ENCODE peak calls at places on chromosomes 2 and 18, in ten cellular contexts. A, D, O, C, Z, Y, S, K, Q and H are unnamed samples.

GRCh38 chr2:199914372-199914958 is 3.4 kb downstream of the C2orf69 start:
- DNase-seq in D (no peak), Z (no peak), S (no peak), K (no peak), Q (no peak), A (no peak), O (no peak), Y (no peak), C (no peak), H (no peak)

GRCh38 chr2:84906900-84907714 is 1.7 kb downstream of the TMSB10 start:
- DNase-seq in A (peak; percentile 71), K (peak; percentile 4), S (no peak), D (peak; percentile 91), O (no peak), Z (no peak), Y (peak; percentile 80), Q (peak; percentile 77), C (peak; percentile 74), H (peak; percentile 64)

GRCh38 chr2:33042226-33042625 is 95.5 kb downstream of the LTBP1 start:
- DNase-seq in O (no peak), C (no peak), A (no peak), D (no peak), Q (no peak), S (no peak), Z (no peak), K (no peak), Y (no peak), H (no peak)

GRCh38 chr18:34978953-34979608 is 62.1 kb upstream of the MAPRE2 start:
- DNase-seq in K (peak; percentile 52), S (peak; percentile 72), Z (peak; percentile 78), C (peak; percentile 1), O (peak; percentile 70), Y (peak; percentile 98), A (peak; percentile 44), D (peak; percentile 97), Q (peak; percentile 74), H (peak; percentile 64)

GRCh38 chr18:21112543-21113105 is 1.0 kb upstream of the ROCK1 start:
- DNase-seq in S (no peak), D (peak; percentile 76), Y (no peak), A (no peak), Z (no peak), O (no peak), K (no peak), C (no peak), Q (no peak), H (no peak)

GRCh38 chr2:38125830-38126229 is 49.9 kb upstream of the CYP1B1 start:
- DNase-seq in O (no peak), D (no peak), Q (no peak), Y (no peak), C (no peak), Z (no peak), A (no peak), S (no peak), K (no peak), H (no peak)

GRCh38 chr2:163732718-163733117 is 3.1 kb downstream of the FIGN start:
- DNase-seq in Z (no peak), D (peak; percentile 45), K (no peak), O (no peak), Q (no peak), Y (no peak), C (no peak), A (no peak), S (no peak), H (no peak)

GRCh38 chr18:49811151-49811938 is 2.0 kb downstream of the ACAA2 start:
- DNase-seq in Y (no peak), Z (no peak), Q (no peak), K (no peak), S (no peak), C (no peak), A (no peak), O (peak; percentile 38), D (peak; percentile 15), H (no peak)

GRCh38 chr18:41974661-41975286 is 19.7 kb downstream of the PIK3C3 start:
- DNase-seq in A (no peak), K (peak; percentile 28), C (no peak), D (no peak), Y (no peak), Z (no peak), S (no peak), Q (no peak), O (no peak), H (no peak)

GRCh38 chr2:226813148-226813701 is 13.6 kb upstream of the IRS1 start:
- DNase-seq in S (no peak), A (no peak), D (peak; percentile 41), C (peak; percentile 60), Z (no peak), Y (no peak), O (no peak), K (no peak), Q (no peak), H (no peak)

DNA sequence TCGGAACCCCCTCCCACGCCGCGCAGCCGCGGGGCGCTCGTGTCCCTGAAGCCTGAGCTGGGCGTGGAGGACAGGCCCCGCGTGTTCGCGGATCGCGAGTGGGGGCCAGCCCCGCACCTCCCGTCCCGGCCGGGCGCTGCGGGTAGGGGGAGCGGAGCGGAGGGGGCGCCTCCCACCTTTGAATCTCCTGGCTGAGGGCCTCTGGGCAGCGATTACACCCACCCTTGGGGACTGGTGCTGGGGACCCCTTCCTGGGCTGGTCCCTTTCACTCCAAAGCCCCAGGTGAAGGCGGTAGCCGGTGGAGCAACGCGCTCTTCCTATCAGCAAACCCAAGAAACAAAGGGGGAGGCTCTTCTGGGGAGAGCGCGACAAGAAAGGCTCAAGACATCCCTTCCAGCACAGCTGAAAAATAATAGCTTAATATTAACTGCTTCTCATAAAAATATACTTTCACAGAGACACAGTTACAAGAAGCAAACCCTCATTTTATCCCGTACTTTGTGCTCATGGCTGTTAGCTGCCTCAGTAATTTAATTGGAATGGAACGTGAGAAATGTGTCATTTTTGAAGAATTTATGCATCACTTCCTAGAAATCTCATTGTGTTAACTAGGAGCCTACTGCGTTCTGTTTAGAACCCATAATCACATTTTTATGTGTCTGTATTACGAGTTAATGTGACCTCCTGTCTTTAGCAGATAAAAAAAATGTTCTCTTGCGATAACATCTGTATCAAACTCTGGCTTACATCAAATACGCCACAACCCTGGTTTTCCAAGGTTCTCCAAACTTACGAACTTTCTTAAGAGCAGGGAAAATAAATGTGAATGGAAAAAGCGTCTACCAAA is 11.7 kb upstream of the GBX2 start:
- DNase-seq in C (no peak), S (no peak), K (no peak), A (peak; percentile 13), O (no peak), Z (peak; percentile 64), Q (no peak), Y (peak; percentile 49), D (peak; percentile 62), H (no peak)
- H3K27ac ChIP-seq in C (no peak overlapping the region), S (no peak overlapping the region), K (no peak overlapping the region), A (no peak overlapping the region), O (no peak overlapping the region), Z (peak overlapping the region; percentile 87), Q (no peak overlapping the region), Y (peak overlapping the region; percentile 47), D (peak overlapping the region; percentile 0), H (no peak overlapping the region)

GRCh38 chr2:102558463-102558862 is 60.9 kb upstream of the SLC9A2 start:
- DNase-seq in C (no peak), D (peak; percentile 26), Z (no peak), S (no peak), Y (no peak), K (no peak), Q (no peak), O (no peak), A (no peak), H (no peak)
- H3K36me3 ChIP-seq in C (no peaks in the 10 kb centered on the region), D (no peaks in the 10 kb centered on the region), Z (no peaks in the 10 kb centered on the region), S (no peaks in the 10 kb centered on the region), Y (no peaks in the 10 kb centered on the region), K (no peaks in the 10 kb centered on the region), Q (no peaks in the 10 kb centered on the region), O (no peaks in the 10 kb centered on the region), A (no peaks in the 10 kb centered on the region), H (no peaks in the 10 kb centered on the region)

GRCh38 chr2:152335851-152336102 is 803 bp downstream of the FMNL2 start:
- DNase-seq in S (no peak), D (no peak), Y (no peak), Q (peak; percentile 64), O (no peak), K (no peak), A (peak; percentile 66), Z (no peak), C (no peak), H (no peak)

GRCh38 chr2:152337511-152337903 is 2.5 kb downstream of the FMNL2 start:
- DNase-seq in O (no peak), C (no peak), A (no peak), D (no peak), Z (no peak), S (no peak), K (no peak), Y (no peak), Q (no peak), H (no peak)

GRCh38 chr2:152336854-152337510 is 2.0 kb downstream of the FMNL2 start:
- DNase-seq in S (peak; percentile 30), A (peak; percentile 51), Y (peak; percentile 49), D (peak; percentile 58), O (peak; percentile 7), Q (peak; percentile 54), Z (no peak), K (peak; percentile 17), C (no peak), H (no peak)

GRCh38 chr2:152335016-152335850 is at the start of gene FMNL2:
- DNase-seq in A (peak; percentile 90), Z (no peak), S (peak; percentile 87), K (peak; percentile 92), C (peak; percentile 10), D (peak; percentile 89), Q (peak; percentile 93), O (peak; percentile 76), Y (peak; percentile 83), H (peak; percentile 83)

GRCh38 chr2:152336103-152336853 is 1.3 kb downstream of the FMNL2 start:
- DNase-seq in Q (peak; percentile 81), O (peak; percentile 41), C (no peak), K (peak; percentile 49), Z (no peak), A (peak; percentile 74), D (peak; percentile 77), S (peak; percentile 58), Y (peak; percentile 62), H (peak; percentile 55)
- H3K4me3 ChIP-seq in Q (peak overlapping the region; percentile 97), O (peak overlapping the region; percentile 81), C (no peak overlapping the region), K (peak overlapping the region; percentile 57), Z (peak overlapping the region; percentile 75), A (peak overlapping the region; percentile 89), D (peak overlapping the region; percentile 85), S (peak overlapping the region; percentile 82), Y (peak overlapping the region; percentile 81), H (peak overlapping the region; percentile 91)

GRCh38 chr18:70368903-70369302 is 80.1 kb downstream of the SOCS6 start:
- DNase-seq in Z (no peak), K (no peak), S (no peak), C (no peak), D (peak; percentile 52), Y (peak; percentile 32), Q (no peak), O (no peak), A (no peak), H (no peak)

GRCh38 chr18:70363861-70364260 is 75.0 kb downstream of the SOCS6 start:
- DNase-seq in S (no peak), Y (no peak), D (peak; percentile 61), C (no peak), Z (no peak), K (no peak), Q (no peak), O (no peak), A (no peak), H (no peak)

GRCh38 chr18:70366174-70366573 is 77.3 kb downstream of the SOCS6 start:
- DNase-seq in Q (no peak), A (no peak), K (no peak), Y (no peak), Z (no peak), O (no peak), C (no peak), D (no peak), S (no peak), H (no peak)

GRCh38 chr18:70365361-70365760 is 76.5 kb downstream of the SOCS6 start:
- DNase-seq in S (no peak), Q (no peak), Y (no peak), D (peak; percentile 29), Z (no peak), A (no peak), O (no peak), K (no peak), C (no peak), H (no peak)

GRCh38 chr18:70366670-70367069 is 77.8 kb downstream of the SOCS6 start:
- DNase-seq in Q (no peak), A (no peak), S (no peak), O (no peak), K (no peak), C (no peak), Y (no peak), Z (no peak), D (no peak), H (no peak)
- H3K27ac ChIP-seq in Q (no peak overlapping the region), A (no peak overlapping the region), S (no peak overlapping the region), O (no peak overlapping the region), K (no peak overlapping the region), C (no peak overlapping the region), Y (no peak overlapping the region), Z (peak overlapping the region; percentile 80), D (no peak overlapping the region), H (no peak overlapping the region)